ENCODE peak calls at places on chromosome 15, in seven cellular contexts. One of them, this sample, is unnamed. For H3K4me1, the result is how much of the 10 kb centered on the place peaks cover.

GRCh38 chr15:83436513-83437158 is 10.5 kb upstream of the SH3GL3 start:
- DNase-seq in IMR-90: peak
- DNase-seq in CD4-positive, alpha-beta memory T cell: no peak
- DNase-seq in trophoblast cell: peak
- DNase-seq in breast epithelium: no peak
- DNase-seq in astrocyte: peak
- DNase-seq in colonic mucosa: no peak
- DNase-seq in this sample: no peak

GRCh38 chr15:67563961-67564570 is 21.6 kb downstream of the MAP2K5 start:
- DNase-seq in colonic mucosa: no peak
- DNase-seq in IMR-90: no peak
- DNase-seq in CD4-positive, alpha-beta memory T cell: no peak
- DNase-seq in trophoblast cell: no peak
- DNase-seq in astrocyte: no peak
- DNase-seq in breast epithelium: no peak
- DNase-seq in this sample: no peak

GRCh38 chr15:84590406-84590805 is 10.4 kb upstream of the ZSCAN2 start:
- DNase-seq in breast epithelium: no peak
- DNase-seq in trophoblast cell: no peak
- DNase-seq in CD4-positive, alpha-beta memory T cell: no peak
- DNase-seq in astrocyte: no peak
- DNase-seq in IMR-90: peak
- DNase-seq in colonic mucosa: no peak
- DNase-seq in this sample: no peak

GRCh38 chr15:59237854-59238252 is 31.2 kb downstream of the LDHAL6B start:
- DNase-seq in CD4-positive, alpha-beta memory T cell: no peak
- DNase-seq in trophoblast cell: peak
- DNase-seq in IMR-90: no peak
- DNase-seq in breast epithelium: no peak
- DNase-seq in colonic mucosa: no peak
- DNase-seq in astrocyte: no peak
- DNase-seq in this sample: no peak

GRCh38 chr15:37056168-37056893 is 44.0 kb downstream of the MEIS2 start:
- DNase-seq in colonic mucosa: no peak
- DNase-seq in astrocyte: peak
- DNase-seq in trophoblast cell: no peak
- DNase-seq in CD4-positive, alpha-beta memory T cell: no peak
- DNase-seq in breast epithelium: no peak
- DNase-seq in IMR-90: no peak
- DNase-seq in this sample: no peak

GRCh38 chr15:66615846-66616245 is 50.0 kb upstream of the LCTL start:
- DNase-seq in trophoblast cell: no peak
- DNase-seq in CD4-positive, alpha-beta memory T cell: no peak
- DNase-seq in IMR-90: no peak
- DNase-seq in colonic mucosa: no peak
- DNase-seq in astrocyte: no peak
- DNase-seq in breast epithelium: no peak
- DNase-seq in this sample: no peak

GRCh38 chr15:75820206-75820605 is 23.0 kb upstream of the UBE2Q2 start:
- DNase-seq in astrocyte: no peak
- DNase-seq in colonic mucosa: no peak
- DNase-seq in CD4-positive, alpha-beta memory T cell: no peak
- DNase-seq in breast epithelium: no peak
- DNase-seq in trophoblast cell: no peak
- DNase-seq in IMR-90: no peak
- DNase-seq in this sample: no peak

GRCh38 chr15:50219820-50220219 is 37.8 kb downstream of the SLC27A2 start:
- DNase-seq in IMR-90: peak
- DNase-seq in trophoblast cell: no peak
- DNase-seq in breast epithelium: no peak
- DNase-seq in CD4-positive, alpha-beta memory T cell: no peak
- DNase-seq in astrocyte: peak
- DNase-seq in colonic mucosa: no peak
- DNase-seq in this sample: peak

GRCh38 chr15:51004103-51004536 is 90.6 kb downstream of the TNFAIP8L3 start:
- DNase-seq in astrocyte: peak
- DNase-seq in colonic mucosa: no peak
- DNase-seq in CD4-positive, alpha-beta memory T cell: no peak
- DNase-seq in trophoblast cell: peak
- DNase-seq in breast epithelium: no peak
- DNase-seq in IMR-90: peak
- DNase-seq in this sample: peak

GRCh38 chr15:41828747-41829270 is 917 bp downstream of the JMJD7 start:
- DNase-seq in astrocyte: peak
- DNase-seq in breast epithelium: no peak
- DNase-seq in trophoblast cell: no peak
- DNase-seq in IMR-90: peak
- DNase-seq in CD4-positive, alpha-beta memory T cell: no peak
- DNase-seq in colonic mucosa: no peak
- DNase-seq in this sample: no peak

GRCh38 chr15:72050700-72051099 is 67.2 kb downstream of the MYO9A start:
- DNase-seq in breast epithelium: no peak
- DNase-seq in colonic mucosa: no peak
- DNase-seq in astrocyte: peak
- DNase-seq in CD4-positive, alpha-beta memory T cell: no peak
- DNase-seq in IMR-90: no peak
- DNase-seq in trophoblast cell: no peak
- DNase-seq in this sample: no peak

GRCh38 chr15:83207622-83208356 is at the start of gene HDGFL3:
- DNase-seq in trophoblast cell: no peak
- DNase-seq in CD4-positive, alpha-beta memory T cell: peak
- DNase-seq in colonic mucosa: peak
- DNase-seq in breast epithelium: peak
- DNase-seq in IMR-90: peak
- DNase-seq in astrocyte: peak
- DNase-seq in this sample: peak

GRCh38 chr15:83284563-83285283 is at the start of gene BNC1:
- DNase-seq in breast epithelium: no peak
- DNase-seq in IMR-90: no peak
- DNase-seq in trophoblast cell: no peak
- DNase-seq in astrocyte: no peak
- DNase-seq in colonic mucosa: no peak
- DNase-seq in CD4-positive, alpha-beta memory T cell: no peak
- DNase-seq in this sample: no peak

GRCh38 chr15:58327958-58328357 is 103.8 kb upstream of the LIPC start:
- DNase-seq in colonic mucosa: no peak
- DNase-seq in trophoblast cell: no peak
- DNase-seq in astrocyte: no peak
- DNase-seq in IMR-90: no peak
- DNase-seq in CD4-positive, alpha-beta memory T cell: no peak
- DNase-seq in breast epithelium: no peak
- DNase-seq in this sample: no peak

GRCh38 chr15:80730395-80730794 is 35.3 kb downstream of the ABHD17C start:
- DNase-seq in trophoblast cell: no peak
- DNase-seq in breast epithelium: no peak
- DNase-seq in CD4-positive, alpha-beta memory T cell: no peak
- DNase-seq in colonic mucosa: no peak
- DNase-seq in IMR-90: no peak
- DNase-seq in astrocyte: no peak
- DNase-seq in this sample: no peak

GRCh38 chr15:45449878-45450277 is 71.5 kb upstream of the GATM start:
- DNase-seq in IMR-90: no peak
- DNase-seq in colonic mucosa: peak
- DNase-seq in astrocyte: no peak
- DNase-seq in CD4-positive, alpha-beta memory T cell: no peak
- DNase-seq in breast epithelium: peak
- DNase-seq in trophoblast cell: no peak
- DNase-seq in this sample: peak

GRCh38 chr15:42385206-42385979 is 26.1 kb downstream of the CAPN3 start:
- DNase-seq in IMR-90: peak
- DNase-seq in colonic mucosa: peak
- DNase-seq in trophoblast cell: no peak
- DNase-seq in astrocyte: peak
- DNase-seq in CD4-positive, alpha-beta memory T cell: no peak
- DNase-seq in breast epithelium: no peak
- DNase-seq in this sample: peak

GRCh38 chr15:90396321-90396720 is 8.3 kb downstream of the IQGAP1 start:
- DNase-seq in IMR-90: no peak
- DNase-seq in astrocyte: no peak
- DNase-seq in CD4-positive, alpha-beta memory T cell: no peak
- DNase-seq in colonic mucosa: no peak
- DNase-seq in trophoblast cell: no peak
- DNase-seq in breast epithelium: no peak
- DNase-seq in this sample: no peak
- H3K4me1 ChIP-seq in IMR-90: under half
- H3K4me1 ChIP-seq in astrocyte: under half
- H3K4me1 ChIP-seq in CD4-positive, alpha-beta memory T cell: half or more
- H3K4me1 ChIP-seq in colonic mucosa: under half
- H3K4me1 ChIP-seq in trophoblast cell: under half
- H3K4me1 ChIP-seq in breast epithelium: under half
- H3K4me1 ChIP-seq in this sample: under half

GRCh38 chr15:96170616-96171270 is 159.8 kb upstream of the NR2F2 start:
- DNase-seq in trophoblast cell: no peak
- DNase-seq in colonic mucosa: no peak
- DNase-seq in breast epithelium: no peak
- DNase-seq in IMR-90: no peak
- DNase-seq in CD4-positive, alpha-beta memory T cell: no peak
- DNase-seq in astrocyte: no peak
- DNase-seq in this sample: no peak
- H3K27ac ChIP-seq in trophoblast cell: peak
- H3K27ac ChIP-seq in colonic mucosa: no peak
- H3K27ac ChIP-seq in breast epithelium: no peak
- H3K27ac ChIP-seq in IMR-90: no peak
- H3K27ac ChIP-seq in CD4-positive, alpha-beta memory T cell: no peak
- H3K27ac ChIP-seq in astrocyte: no peak
- H3K27ac ChIP-seq in this sample: no peak

GRCh38 chr15:98791046-98791701 is 142.8 kb downstream of the IGF1R start:
- DNase-seq in CD4-positive, alpha-beta memory T cell: no peak
- DNase-seq in IMR-90: no peak
- DNase-seq in astrocyte: no peak
- DNase-seq in colonic mucosa: no peak
- DNase-seq in trophoblast cell: no peak
- DNase-seq in breast epithelium: no peak
- DNase-seq in this sample: no peak
- H3K4me1 ChIP-seq in CD4-positive, alpha-beta memory T cell: under half
- H3K4me1 ChIP-seq in IMR-90: under half
- H3K4me1 ChIP-seq in astrocyte: under half
- H3K4me1 ChIP-seq in colonic mucosa: under half
- H3K4me1 ChIP-seq in trophoblast cell: under half
- H3K4me1 ChIP-seq in breast epithelium: under half
- H3K4me1 ChIP-seq in this sample: under half

GRCh38 chr15:69855601-69856000 is 242.1 kb downstream of the TLE3 start:
- DNase-seq in IMR-90: no peak
- DNase-seq in astrocyte: no peak
- DNase-seq in colonic mucosa: no peak
- DNase-seq in breast epithelium: no peak
- DNase-seq in trophoblast cell: no peak
- DNase-seq in CD4-positive, alpha-beta memory T cell: no peak
- DNase-seq in this sample: no peak

GRCh38 chr15:69852482-69853275 is 245.0 kb downstream of the TLE3 start:
- DNase-seq in astrocyte: peak
- DNase-seq in IMR-90: peak
- DNase-seq in breast epithelium: no peak
- DNase-seq in colonic mucosa: no peak
- DNase-seq in trophoblast cell: no peak
- DNase-seq in CD4-positive, alpha-beta memory T cell: no peak
- DNase-seq in this sample: peak

GRCh38 chr15:69854521-69855171 is 243.1 kb downstream of the TLE3 start:
- DNase-seq in colonic mucosa: no peak
- DNase-seq in CD4-positive, alpha-beta memory T cell: no peak
- DNase-seq in trophoblast cell: peak
- DNase-seq in breast epithelium: no peak
- DNase-seq in IMR-90: peak
- DNase-seq in astrocyte: peak
- DNase-seq in this sample: peak

GRCh38 chr15:69855172-69855562 is 242.6 kb downstream of the TLE3 start:
- DNase-seq in breast epithelium: no peak
- DNase-seq in CD4-positive, alpha-beta memory T cell: no peak
- DNase-seq in astrocyte: no peak
- DNase-seq in IMR-90: no peak
- DNase-seq in trophoblast cell: no peak
- DNase-seq in colonic mucosa: no peak
- DNase-seq in this sample: no peak

DNA sequence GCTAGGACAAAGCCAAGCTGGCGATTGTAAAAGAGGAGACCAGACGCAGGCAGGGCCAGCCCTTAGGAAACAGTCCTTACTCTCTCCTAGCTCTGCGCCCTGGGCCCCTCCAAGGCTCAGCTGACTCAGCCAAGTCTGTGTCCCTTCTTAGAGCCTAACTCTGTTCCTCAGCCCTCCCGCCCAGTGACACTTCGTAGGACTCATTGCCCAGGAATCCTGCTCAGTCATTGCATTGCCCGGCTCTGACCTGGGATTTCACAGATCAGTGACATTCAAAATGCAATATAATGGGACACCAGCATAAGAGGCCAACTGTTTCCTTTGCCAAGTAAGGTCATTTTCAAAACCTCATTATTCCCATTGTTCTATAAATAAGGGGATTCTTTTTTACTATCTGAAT is 244.1 kb downstream of the TLE3 start:
- DNase-seq in IMR-90: peak
- DNase-seq in trophoblast cell: peak
- DNase-seq in breast epithelium: no peak
- DNase-seq in astrocyte: peak
- DNase-seq in CD4-positive, alpha-beta memory T cell: no peak
- DNase-seq in colonic mucosa: no peak
- DNase-seq in this sample: peak
- H3K27ac ChIP-seq in IMR-90: peak
- H3K27ac ChIP-seq in trophoblast cell: peak
- H3K27ac ChIP-seq in breast epithelium: no peak
- H3K27ac ChIP-seq in astrocyte: peak
- H3K27ac ChIP-seq in CD4-positive, alpha-beta memory T cell: no peak
- H3K27ac ChIP-seq in colonic mucosa: no peak
- H3K27ac ChIP-seq in this sample: peak

DNA sequence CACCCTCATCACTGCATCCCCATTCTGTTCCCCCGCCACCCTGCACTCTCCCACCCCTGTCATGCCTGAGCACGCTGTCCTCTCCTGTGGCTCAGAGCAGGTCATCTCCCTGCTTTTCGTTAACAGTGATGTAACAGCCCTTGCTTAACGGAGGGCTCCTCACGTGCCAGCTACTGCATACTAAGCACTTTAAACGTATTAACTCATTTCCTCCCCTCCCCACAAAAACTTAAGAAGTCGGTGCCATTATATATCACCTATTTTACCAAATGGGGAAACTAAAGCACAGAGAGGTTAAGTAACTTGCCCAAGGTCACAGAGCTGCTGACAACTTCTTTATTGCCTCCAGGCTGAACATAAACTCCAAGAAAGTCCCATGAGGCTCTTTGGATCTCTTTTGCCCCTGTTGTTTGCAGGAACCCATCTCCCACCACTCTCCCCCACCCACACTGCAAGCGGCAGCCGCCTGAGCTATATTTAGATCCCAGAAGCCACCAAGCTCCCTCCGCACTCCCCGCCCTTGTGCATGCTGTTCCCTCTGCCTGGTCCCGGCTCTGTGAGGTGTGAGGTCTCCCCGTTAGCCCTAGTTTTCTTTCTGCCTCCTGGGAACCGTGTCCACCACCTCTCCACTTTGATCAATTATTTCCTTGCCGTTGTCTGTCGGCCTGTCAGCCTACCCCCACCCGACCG is 752 bp upstream of the CSK start:
- DNase-seq in IMR-90: peak
- DNase-seq in CD4-positive, alpha-beta memory T cell: peak
- DNase-seq in breast epithelium: no peak
- DNase-seq in colonic mucosa: peak
- DNase-seq in trophoblast cell: no peak
- DNase-seq in astrocyte: no peak
- DNase-seq in this sample: no peak
- H3K4me1 ChIP-seq in IMR-90: under half
- H3K4me1 ChIP-seq in CD4-positive, alpha-beta memory T cell: half or more
- H3K4me1 ChIP-seq in breast epithelium: under half
- H3K4me1 ChIP-seq in colonic mucosa: under half
- H3K4me1 ChIP-seq in trophoblast cell: under half
- H3K4me1 ChIP-seq in astrocyte: under half
- H3K4me1 ChIP-seq in this sample: under half

GRCh38 chr15:101006931-101007687 is 88.0 kb downstream of the LRRK1 start:
- DNase-seq in CD4-positive, alpha-beta memory T cell: peak
- DNase-seq in colonic mucosa: peak
- DNase-seq in breast epithelium: peak
- DNase-seq in IMR-90: peak
- DNase-seq in trophoblast cell: peak
- DNase-seq in astrocyte: peak
- DNase-seq in this sample: peak
- H3K27ac ChIP-seq in CD4-positive, alpha-beta memory T cell: no peak
- H3K27ac ChIP-seq in colonic mucosa: no peak
- H3K27ac ChIP-seq in breast epithelium: no peak
- H3K27ac ChIP-seq in IMR-90: no peak
- H3K27ac ChIP-seq in trophoblast cell: no peak
- H3K27ac ChIP-seq in astrocyte: no peak
- H3K27ac ChIP-seq in this sample: no peak